ENCODE peak calls at places on chromosome 2, in five cellular contexts. Z is natural killer cell treated with Interleukin-12 subunit alpha and Interleukin-12 subunit beta and Interleukin-15 and Interleukin-18, amount 100 ng/mL, for 72 hours; Y is endothelial cell; W is naive thymus-derived CD8-positive, alpha-beta T cell; P is fibroblast of the aortic adventitia. K is an unnamed sample.

GRCh38 chr2:121017411-121017810 is 267.6 kb downstream of the TFCP2L1 start:
- DNase-seq in Z (no peak), Y (no peak), P (no peak), W (no peak), K (no peak)

GRCh38 chr2:232438951-232439757 is 16.8 kb upstream of the ALPI start:
- DNase-seq in W (no peak), P (peak), Y (peak), Z (peak), K (peak)

GRCh38 chr2:10329880-10330699 is 27.4 kb downstream of the HPCAL1 start:
- DNase-seq in P (peak), W (peak), Y (no peak), Z (peak), K (peak)

GRCh38 chr2:108165750-108166149 is 74.0 kb upstream of the SULT1C3 start:
- DNase-seq in Z (no peak), W (no peak), Y (no peak), P (no peak), K (no peak)

GRCh38 chr2:99279969-99280695 is 20.9 kb downstream of the LYG1 start:
- DNase-seq in Z (no peak), Y (no peak), P (no peak), W (no peak), K (no peak)

GRCh38 chr2:85810376-85811172 is 56.8 kb downstream of the ATOH8 start:
- DNase-seq in W (no peak), Y (no peak), Z (no peak), P (peak), K (no peak)

GRCh38 chr2:25228848-25229674 is 60.7 kb upstream of the POMC start:
- DNase-seq in P (peak), Z (no peak), Y (peak), W (peak), K (no peak)

GRCh38 chr2:240303896-240304745 is 131.3 kb upstream of the GPC1 start:
- DNase-seq in W (no peak), P (no peak), Z (no peak), Y (no peak), K (no peak)

GRCh38 chr2:8520791-8521344 is 161.0 kb upstream of the ID2 start:
- DNase-seq in P (no peak), Z (peak), W (no peak), Y (no peak), K (no peak)

GRCh38 chr2:10508038-10508437 is 59.9 kb upstream of the ODC1 start:
- DNase-seq in W (no peak), Z (no peak), P (no peak), Y (no peak), K (no peak)

GRCh38 chr2:205655775-205656425 is 26.4 kb upstream of the NRP2 start:
- DNase-seq in Y (no peak), P (no peak), Z (no peak), W (no peak), K (no peak)

GRCh38 chr2:128232965-128233789 is 85.5 kb downstream of the HS6ST1 start:
- DNase-seq in Y (peak), P (peak), W (peak), Z (peak), K (peak)

GRCh38 chr2:58571181-58571852 is 330.2 kb upstream of the FANCL start:
- DNase-seq in W (no peak), Z (no peak), P (peak), Y (peak), K (no peak)

GRCh38 chr2:182463760-182464159 is 36.9 kb upstream of the PDE1A start:
- DNase-seq in W (no peak), Y (no peak), P (peak), Z (no peak), K (no peak)

GRCh38 chr2:217069263-217070042 is 209.6 kb upstream of the TNP1 start:
- DNase-seq in Z (no peak), W (no peak), Y (no peak), P (no peak), K (no peak)

GRCh38 chr2:197278804-197279763 is 31.5 kb downstream of the ANKRD44 start:
- DNase-seq in Z (no peak), W (no peak), P (no peak), Y (no peak), K (no peak)

GRCh38 chr2:66446178-66446860 is 11.4 kb downstream of the MEIS1 start:
- DNase-seq in Y (peak), P (peak), W (no peak), Z (no peak), K (no peak)

GRCh38 chr2:19373352-19373751 is 14.9 kb upstream of the OSR1 start:
- DNase-seq in P (no peak), W (no peak), Z (no peak), Y (no peak), K (no peak)

GRCh38 chr2:172246649-172247048 is 143.9 kb upstream of the DLX2 start:
- DNase-seq in P (peak), Y (no peak), Z (no peak), W (no peak), K (no peak)

GRCh38 chr2:140600116-140600515 is 1530.7 kb downstream of the LRP1B start:
- DNase-seq in P (peak), Y (no peak), W (no peak), Z (no peak), K (no peak)

GRCh38 chr2:8171608-8172007 is 510.2 kb upstream of the ID2 start:
- DNase-seq in Z (no peak), W (no peak), P (peak), Y (no peak), K (no peak)

GRCh38 chr2:179751184-179751809 is 110.1 kb downstream of the ZNF385B start:
- DNase-seq in P (peak), Y (no peak), W (no peak), Z (no peak), K (no peak)

GRCh38 chr2:233807966-233808892 is 30.1 kb downstream of the MROH2A start:
- DNase-seq in Y (no peak), W (no peak), P (no peak), Z (peak), K (no peak)

GRCh38 chr2:159086332-159086731 is 117.9 kb downstream of the TANC1 start:
- DNase-seq in P (no peak), Y (no peak), Z (no peak), W (no peak), K (no peak)

GRCh38 chr2:101655941-101656422 is 41.5 kb upstream of the MAP4K4 start:
- DNase-seq in Y (no peak), W (no peak), P (peak), Z (no peak), K (no peak)

GRCh38 chr2:2742745-2743144 is 411.7 kb upstream of the MYT1L start:
- DNase-seq in Z (no peak), Y (no peak), P (no peak), W (no peak), K (no peak)

GRCh38 chr2:217732995-217733394 is 269.8 kb downstream of the TNS1 start:
- DNase-seq in Y (no peak), P (peak), Z (no peak), W (no peak), K (no peak)

GRCh38 chr2:112811841-112812306 is 24.7 kb downstream of the IL1B start:
- DNase-seq in Y (peak), W (no peak), P (peak), Z (no peak), K (peak)

GRCh38 chr2:241505086-241505780 is 3.2 kb downstream of the STK25 start:
- DNase-seq in Z (no peak), Y (no peak), P (no peak), W (no peak), K (no peak)

GRCh38 chr2:175147196-175147595 is 20.8 kb downstream of the ATF2 start:
- DNase-seq in Y (no peak), P (peak), W (no peak), Z (no peak), K (no peak)

GRCh38 chr2:132929786-132930185 is 259.8 kb upstream of the LYPD1 start:
- DNase-seq in Y (no peak), P (peak), W (no peak), Z (no peak), K (no peak)

GRCh38 chr2:128346291-128346690 is 27.6 kb upstream of the HS6ST1 start:
- DNase-seq in Z (peak), P (no peak), W (no peak), Y (no peak), K (no peak)

GRCh38 chr2:224909885-224910517 is 132.3 kb downstream of the DOCK10 start:
- DNase-seq in W (peak), Y (no peak), P (peak), Z (peak), K (peak)

GRCh38 chr2:152055366-152056108 is 43.3 kb downstream of the CACNB4 start:
- DNase-seq in Y (no peak), P (peak), W (no peak), Z (no peak), K (no peak)

GRCh38 chr2:37771600-37772088 is 100.2 kb upstream of the CDC42EP3 start:
- DNase-seq in P (peak), Y (no peak), W (no peak), Z (no peak), K (no peak)

GRCh38 chr2:41926614-41927580 is 120.9 kb upstream of the PKDCC start:
- DNase-seq in P (no peak), Y (no peak), W (no peak), Z (no peak), K (no peak)

GRCh38 chr2:26184555-26185303 is 11.8 kb downstream of the GAREM2 start:
- DNase-seq in Z (peak), W (peak), Y (peak), P (peak), K (peak)

GRCh38 chr2:222887124-222887523 is 26.3 kb downstream of the ACSL3 start:
- DNase-seq in W (no peak), Z (no peak), Y (no peak), P (no peak), K (no peak)